ENCODE peak calls at places on chromosomes 11 and 22, in ten cellular contexts. C is kidney tubule cell; U is NCI-H460; V is GM03348; H is islet precursor cell; X is heart right ventricle; B is NCI-H69; D is NCI-H187; N is stimulated activated CD4-positive, alpha-beta T cell treated with anti-CD3 and anti-CD28 coated beads, Interleukin-2, amount 100 ng/mL, for 24 hours; T is HL-60. E is an unnamed sample.

GRCh38 chr11:78742430-78742829 is 167.8 kb upstream of the NARS2 start:
- DNase-seq in C (peak), U (no peak), V (peak), H (no peak), X (peak), B (peak), D (peak), N (no peak), T (no peak), E (no peak)

GRCh38 chr11:26199341-26199740 is 132.6 kb upstream of the ANO3 start:
- DNase-seq in C (no peak), U (no peak), V (no peak), H (no peak), X (no peak), B (no peak), D (no peak), N (no peak), T (no peak), E (no peak)

GRCh38 chr22:41919357-41920224 is 4.7 kb upstream of the SHISA8 start:
- DNase-seq in C (peak), U (no peak), V (peak), H (peak), X (peak), B (peak), D (no peak), N (peak), T (peak), E (peak)

GRCh38 chr11:96152623-96153022 is 190.4 kb downstream of the MAML2 start:
- DNase-seq in C (no peak), U (no peak), V (no peak), H (no peak), X (no peak), B (no peak), D (no peak), N (no peak), T (no peak), E (no peak)

GRCh38 chr22:45225732-45226560 is 14.7 kb downstream of the KIAA0930 start:
- DNase-seq in C (no peak), U (no peak), V (peak), H (peak), X (no peak), B (no peak), D (no peak), N (no peak), T (peak), E (no peak)

GRCh38 chr22:26417406-26417805 is 11.7 kb upstream of the ASPHD2 start:
- DNase-seq in C (no peak), U (no peak), V (no peak), H (no peak), X (no peak), B (no peak), D (no peak), N (no peak), T (no peak), E (no peak)

GRCh38 chr11:119896387-119897045 is 167.5 kb upstream of the NECTIN1 start:
- DNase-seq in C (no peak), U (no peak), V (no peak), H (no peak), X (no peak), B (no peak), D (no peak), N (no peak), T (no peak), E (no peak)

GRCh38 chr22:29580200-29580810 is 608 bp downstream of the NIPSNAP1 start:
- DNase-seq in C (no peak), U (no peak), V (no peak), H (no peak), X (no peak), B (peak), D (no peak), N (no peak), T (no peak), E (peak)

GRCh38 chr11:6321356-6321755 is 1.1 kb upstream of the CAVIN3 start:
- DNase-seq in C (no peak), U (no peak), V (no peak), H (peak), X (no peak), B (no peak), D (no peak), N (no peak), T (no peak), E (no peak)

GRCh38 chr11:74633406-74634393 is 41.3 kb downstream of the POLD3 start:
- DNase-seq in C (no peak), U (no peak), V (no peak), H (no peak), X (no peak), B (no peak), D (no peak), N (no peak), T (no peak), E (peak)

GRCh38 chr22:48663297-48663696 is 1164.4 kb downstream of the BRD1 start:
- DNase-seq in C (peak), U (no peak), V (no peak), H (no peak), X (no peak), B (peak), D (no peak), N (no peak), T (no peak), E (peak)

GRCh38 chr11:110715541-110715940 is 3.3 kb upstream of the ARHGAP20 start:
- DNase-seq in C (no peak), U (no peak), V (peak), H (no peak), X (no peak), B (no peak), D (no peak), N (no peak), T (no peak), E (no peak)

GRCh38 chr11:115884800-115885445 is 380.7 kb upstream of the CADM1 start:
- DNase-seq in C (no peak), U (no peak), V (no peak), H (no peak), X (no peak), B (no peak), D (no peak), N (no peak), T (no peak), E (peak)

GRCh38 chr11:93903989-93904388 is 53.6 kb upstream of the VSTM5 start:
- DNase-seq in C (no peak), U (no peak), V (no peak), H (no peak), X (no peak), B (peak), D (no peak), N (no peak), T (no peak), E (peak)

GRCh38 chr22:27207907-27208306 is 550.5 kb downstream of the MIAT start:
- DNase-seq in C (peak), U (peak), V (peak), H (peak), X (no peak), B (no peak), D (no peak), N (no peak), T (no peak), E (no peak)

GRCh38 chr22:38518620-38519019 is 12.5 kb upstream of the DDX17 start:
- DNase-seq in C (no peak), U (no peak), V (no peak), H (no peak), X (no peak), B (no peak), D (no peak), N (no peak), T (no peak), E (no peak)

GRCh38 chr11:9688716-9689511 is 25.0 kb downstream of the SWAP70 start:
- DNase-seq in C (peak), U (no peak), V (peak), H (peak), X (no peak), B (peak), D (no peak), N (no peak), T (peak), E (no peak)

GRCh38 chr11:83693279-83693992 is 407.3 kb upstream of the CCDC90B start:
- DNase-seq in C (no peak), U (no peak), V (no peak), H (no peak), X (no peak), B (peak), D (no peak), N (no peak), T (no peak), E (no peak)

GRCh38 chr11:13118194-13118593 is 109.1 kb downstream of the RASSF10 start:
- DNase-seq in C (peak), U (no peak), V (peak), H (peak), X (no peak), B (no peak), D (no peak), N (no peak), T (no peak), E (no peak)

GRCh38 chr11:61138940-61139339 is 22.3 kb downstream of the VPS37C start:
- DNase-seq in C (peak), U (no peak), V (peak), H (peak), X (no peak), B (no peak), D (no peak), N (no peak), T (no peak), E (peak)

GRCh38 chr11:114315749-114316368 is 19.7 kb downstream of the NNMT start:
- DNase-seq in C (no peak), U (no peak), V (no peak), H (no peak), X (no peak), B (peak), D (no peak), N (no peak), T (no peak), E (no peak)

GRCh38 chr22:19707347-19708322 is 6.7 kb upstream of the SEPTIN5 start:
- DNase-seq in C (no peak), U (no peak), V (no peak), H (peak), X (no peak), B (no peak), D (no peak), N (peak), T (no peak), E (no peak)

GRCh38 chr11:119055901-119056300 is 1.1 kb downstream of the HYOU1 start:
- DNase-seq in C (peak), U (no peak), V (peak), H (no peak), X (no peak), B (no peak), D (no peak), N (no peak), T (peak), E (peak)

GRCh38 chr22:43396934-43397457 is 14.8 kb upstream of the MPPED1 start:
- DNase-seq in C (no peak), U (no peak), V (no peak), H (no peak), X (no peak), B (peak), D (no peak), N (no peak), T (no peak), E (no peak)

GRCh38 chr11:65571940-65572339 is 398 bp upstream of the FAM89B start:
- DNase-seq in C (peak), U (peak), V (no peak), H (peak), X (no peak), B (peak), D (no peak), N (no peak), T (peak), E (peak)

GRCh38 chr11:45737056-45737455 is 67.9 kb upstream of the SLC35C1 start:
- DNase-seq in C (peak), U (no peak), V (no peak), H (no peak), X (no peak), B (no peak), D (no peak), N (no peak), T (no peak), E (peak)

GRCh38 chr11:32154275-32154674 is 63.4 kb downstream of the RCN1 start:
- DNase-seq in C (peak), U (no peak), V (peak), H (no peak), X (no peak), B (peak), D (no peak), N (no peak), T (no peak), E (peak)

GRCh38 chr22:27133951-27134664 is 476.7 kb downstream of the MIAT start:
- DNase-seq in C (peak), U (peak), V (peak), H (peak), X (no peak), B (no peak), D (no peak), N (no peak), T (peak), E (no peak)

GRCh38 chr22:28911777-28912669 is 28.7 kb downstream of the ZNRF3 start:
- DNase-seq in C (no peak), U (no peak), V (peak), H (no peak), X (no peak), B (no peak), D (no peak), N (no peak), T (no peak), E (peak)

GRCh38 chr11:2466869-2467694 is 22.3 kb downstream of the KCNQ1 start:
- DNase-seq in C (no peak), U (no peak), V (peak), H (no peak), X (no peak), B (no peak), D (no peak), N (peak), T (peak), E (no peak)

GRCh38 chr22:46349238-46349637 is 13.7 kb downstream of the TRMU start:
- DNase-seq in C (no peak), U (no peak), V (no peak), H (no peak), X (no peak), B (no peak), D (no peak), N (no peak), T (no peak), E (no peak)

GRCh38 chr11:48083427-48083826 is 103.1 kb downstream of the PTPRJ start:
- DNase-seq in C (no peak), U (no peak), V (peak), H (peak), X (no peak), B (no peak), D (no peak), N (no peak), T (peak), E (no peak)

GRCh38 chr11:117547911-117548310 is 220.3 kb downstream of the CEP164 start:
- DNase-seq in C (no peak), U (no peak), V (no peak), H (no peak), X (no peak), B (no peak), D (no peak), N (no peak), T (no peak), E (peak)

GRCh38 chr22:41405588-41405987 is 23.8 kb downstream of the TEF start:
- DNase-seq in C (no peak), U (no peak), V (no peak), H (no peak), X (no peak), B (no peak), D (no peak), N (peak), T (no peak), E (no peak)

GRCh38 chr11:74929431-74930363 is 19.2 kb downstream of the XRRA1 start:
- DNase-seq in C (peak), U (peak), V (peak), H (peak), X (no peak), B (peak), D (peak), N (peak), T (peak), E (peak)

GRCh38 chr11:126090452-126090851 is 27.8 kb upstream of the CDON start:
- DNase-seq in C (no peak), U (no peak), V (no peak), H (peak), X (no peak), B (peak), D (no peak), N (no peak), T (no peak), E (peak)

GRCh38 chr11:76769071-76769560 is 14.0 kb upstream of the TSKU start:
- DNase-seq in C (peak), U (peak), V (peak), H (no peak), X (no peak), B (no peak), D (no peak), N (no peak), T (no peak), E (no peak)

E was measured in NCI-H82.